ENCODE peak calls at places on chromosomes 4 and X, in seven cellular contexts. One of them, this sample, is unnamed.

GRCh38 chr4:52096048-52096447 is 44.9 kb downstream of the SPATA18 start:
- DNase-seq in breast epithelium: no peak
- DNase-seq in kidney epithelial cell: no peak
- DNase-seq in stimulated activated CD4-positive, alpha-beta T cell treated with anti-CD3 and anti-CD28 coated beads, TNF-alpha, amount 100 ng/mL, for 1 hour: no peak
- DNase-seq in G401: no peak
- DNase-seq in brain microvascular endothelial cell: no peak
- DNase-seq in T-cell: no peak
- DNase-seq in this sample: no peak

GRCh38 chr4:39699676-39700409 is 1.9 kb downstream of the UBE2K start:
- DNase-seq in breast epithelium: no peak
- DNase-seq in stimulated activated CD4-positive, alpha-beta T cell treated with anti-CD3 and anti-CD28 coated beads, TNF-alpha, amount 100 ng/mL, for 1 hour: no peak
- DNase-seq in kidney epithelial cell: no peak
- DNase-seq in T-cell: no peak
- DNase-seq in brain microvascular endothelial cell: no peak
- DNase-seq in G401: no peak
- DNase-seq in this sample: peak

GRCh38 chr4:140427104-140427918 is at the start of gene CLGN:
- DNase-seq in brain microvascular endothelial cell: peak
- DNase-seq in T-cell: peak
- DNase-seq in kidney epithelial cell: no peak
- DNase-seq in G401: peak
- DNase-seq in stimulated activated CD4-positive, alpha-beta T cell treated with anti-CD3 and anti-CD28 coated beads, TNF-alpha, amount 100 ng/mL, for 1 hour: peak
- DNase-seq in breast epithelium: peak
- DNase-seq in this sample: peak

GRCh38 chrX:131729295-131729694 is 185.4 kb downstream of the OR13H1 start:
- DNase-seq in brain microvascular endothelial cell: peak
- DNase-seq in kidney epithelial cell: no peak
- DNase-seq in G401: no peak
- DNase-seq in T-cell: peak
- DNase-seq in breast epithelium: no peak
- DNase-seq in stimulated activated CD4-positive, alpha-beta T cell treated with anti-CD3 and anti-CD28 coated beads, TNF-alpha, amount 100 ng/mL, for 1 hour: no peak
- DNase-seq in this sample: no peak

GRCh38 chr4:128565565-128566186 is 243.8 kb upstream of the JADE1 start:
- DNase-seq in breast epithelium: no peak
- DNase-seq in T-cell: no peak
- DNase-seq in G401: peak
- DNase-seq in stimulated activated CD4-positive, alpha-beta T cell treated with anti-CD3 and anti-CD28 coated beads, TNF-alpha, amount 100 ng/mL, for 1 hour: no peak
- DNase-seq in kidney epithelial cell: no peak
- DNase-seq in brain microvascular endothelial cell: no peak
- DNase-seq in this sample: peak

GRCh38 chr4:1015179-1015578 is 3.8 kb downstream of the FGFRL1 start:
- DNase-seq in brain microvascular endothelial cell: no peak
- DNase-seq in G401: no peak
- DNase-seq in kidney epithelial cell: no peak
- DNase-seq in stimulated activated CD4-positive, alpha-beta T cell treated with anti-CD3 and anti-CD28 coated beads, TNF-alpha, amount 100 ng/mL, for 1 hour: no peak
- DNase-seq in breast epithelium: no peak
- DNase-seq in T-cell: no peak
- DNase-seq in this sample: no peak

GRCh38 chr4:183444953-183445543 is 612 bp downstream of the CDKN2AIP start:
- DNase-seq in stimulated activated CD4-positive, alpha-beta T cell treated with anti-CD3 and anti-CD28 coated beads, TNF-alpha, amount 100 ng/mL, for 1 hour: no peak
- DNase-seq in G401: no peak
- DNase-seq in kidney epithelial cell: no peak
- DNase-seq in breast epithelium: no peak
- DNase-seq in T-cell: no peak
- DNase-seq in brain microvascular endothelial cell: no peak
- DNase-seq in this sample: peak

GRCh38 chrX:16739574-16739973 is 20.2 kb downstream of the SYAP1 start:
- DNase-seq in G401: no peak
- DNase-seq in breast epithelium: no peak
- DNase-seq in brain microvascular endothelial cell: no peak
- DNase-seq in kidney epithelial cell: no peak
- DNase-seq in T-cell: no peak
- DNase-seq in stimulated activated CD4-positive, alpha-beta T cell treated with anti-CD3 and anti-CD28 coated beads, TNF-alpha, amount 100 ng/mL, for 1 hour: no peak
- DNase-seq in this sample: no peak

GRCh38 chr4:99029018-99029735 is 33.7 kb downstream of the METAP1 start:
- DNase-seq in kidney epithelial cell: no peak
- DNase-seq in T-cell: no peak
- DNase-seq in G401: no peak
- DNase-seq in breast epithelium: no peak
- DNase-seq in stimulated activated CD4-positive, alpha-beta T cell treated with anti-CD3 and anti-CD28 coated beads, TNF-alpha, amount 100 ng/mL, for 1 hour: no peak
- DNase-seq in brain microvascular endothelial cell: no peak
- DNase-seq in this sample: no peak

GRCh38 chr4:121642876-121643585 is 53.7 kb downstream of the ANXA5 start:
- DNase-seq in G401: no peak
- DNase-seq in stimulated activated CD4-positive, alpha-beta T cell treated with anti-CD3 and anti-CD28 coated beads, TNF-alpha, amount 100 ng/mL, for 1 hour: no peak
- DNase-seq in breast epithelium: no peak
- DNase-seq in kidney epithelial cell: no peak
- DNase-seq in brain microvascular endothelial cell: no peak
- DNase-seq in T-cell: no peak
- DNase-seq in this sample: no peak

GRCh38 chr4:118012142-118012541 is 22.1 kb upstream of the NDST3 start:
- DNase-seq in T-cell: no peak
- DNase-seq in brain microvascular endothelial cell: no peak
- DNase-seq in G401: no peak
- DNase-seq in stimulated activated CD4-positive, alpha-beta T cell treated with anti-CD3 and anti-CD28 coated beads, TNF-alpha, amount 100 ng/mL, for 1 hour: no peak
- DNase-seq in breast epithelium: no peak
- DNase-seq in kidney epithelial cell: no peak
- DNase-seq in this sample: no peak

GRCh38 chr4:139619644-139620043 is 46.0 kb upstream of the MGST2 start:
- DNase-seq in stimulated activated CD4-positive, alpha-beta T cell treated with anti-CD3 and anti-CD28 coated beads, TNF-alpha, amount 100 ng/mL, for 1 hour: no peak
- DNase-seq in kidney epithelial cell: no peak
- DNase-seq in G401: no peak
- DNase-seq in T-cell: no peak
- DNase-seq in breast epithelium: no peak
- DNase-seq in brain microvascular endothelial cell: peak
- DNase-seq in this sample: no peak

GRCh38 chrX:40074959-40075332 is 22.8 kb downstream of the BCOR start:
- DNase-seq in stimulated activated CD4-positive, alpha-beta T cell treated with anti-CD3 and anti-CD28 coated beads, TNF-alpha, amount 100 ng/mL, for 1 hour: no peak
- DNase-seq in breast epithelium: no peak
- DNase-seq in G401: no peak
- DNase-seq in kidney epithelial cell: no peak
- DNase-seq in brain microvascular endothelial cell: no peak
- DNase-seq in T-cell: no peak
- DNase-seq in this sample: no peak